ENCODE peak calls at places on chromosomes 13 and 19, in six cellular contexts. I is GM12891, U is H1, W is GM12878, G is K562, K is HepG2. H is an unnamed sample.

GRCh38 chr13:102817907-102818306 is 19.0 kb downstream of the BIVM start:
- DNase-seq in W (no peak), K (no peak), U (no peak), G (no peak), I (no peak), H (no peak)

GRCh38 chr19:33437351-33438015 is 64.0 kb downstream of the CEBPG start:
- DNase-seq in W (no peak), I (no peak), U (no peak), G (no peak), K (no peak), H (no peak)

GRCh38 chr19:19261350-19262189 is 11.5 kb downstream of the TM6SF2 start:
- DNase-seq in I (peak), K (no peak), W (no peak), U (peak), G (peak), H (no peak)

GRCh38 chr13:20258963-20259288 is 26.8 kb upstream of the GJB6 start:
- DNase-seq in G (no peak), I (no peak), U (no peak), K (no peak), W (no peak), H (no peak)

GRCh38 chr19:3608750-3609322 is 2.2 kb upstream of the TBXA2R start:
- DNase-seq in I (no peak), W (no peak), G (peak), K (no peak), U (no peak), H (no peak)

GRCh38 chr13:36724141-36724540 is 50.3 kb downstream of the SERTM1 start:
- DNase-seq in U (no peak), G (no peak), K (no peak), W (no peak), I (no peak), H (no peak)

GRCh38 chr19:29819986-29820385 is 8.2 kb downstream of the CCNE1 start:
- DNase-seq in K (no peak), G (no peak), I (no peak), W (no peak), U (no peak), H (no peak)

GRCh38 chr19:29834991-29835390 is 23.2 kb downstream of the CCNE1 start:
- DNase-seq in G (no peak), I (no peak), K (no peak), W (no peak), U (no peak), H (no peak)

GRCh38 chr13:62704795-62705329 is 1289.2 kb upstream of the PCDH20 start:
- DNase-seq in U (no peak), G (no peak), W (no peak), K (no peak), I (no peak), H (no peak)

GRCh38 chr19:19269952-19270694 is 3.0 kb downstream of the TM6SF2 start:
- DNase-seq in G (peak), K (no peak), W (no peak), I (peak), U (no peak), H (peak)

GRCh38 chr13:83499286-83499685 is 383.0 kb downstream of the SLITRK1 start:
- DNase-seq in K (no peak), I (no peak), U (no peak), W (no peak), G (no peak), H (no peak)

GRCh38 chr13:83498486-83499190 is 383.6 kb downstream of the SLITRK1 start:
- DNase-seq in G (no peak), U (no peak), I (no peak), K (no peak), W (no peak), H (no peak)

GRCh38 chr13:83508905-83509304 is 373.4 kb downstream of the SLITRK1 start:
- DNase-seq in U (no peak), G (no peak), I (no peak), W (no peak), K (no peak), H (no peak)

GRCh38 chr13:83498045-83498444 is 384.2 kb downstream of the SLITRK1 start:
- DNase-seq in W (no peak), G (no peak), K (no peak), I (no peak), U (no peak), H (no peak)

GRCh38 chr13:83503424-83503823 is 378.9 kb downstream of the SLITRK1 start:
- DNase-seq in I (no peak), W (no peak), K (no peak), G (no peak), U (no peak), H (no peak)
- TF ChIP-seq TAF1 in I (no peak), W (no peak), K (no peak), G (no peak), U (no peak), H (no peak)

GRCh38 chr19:50025022-50025793 is at the start of gene VRK3:
- DNase-seq in G (peak), K (peak), I (peak), W (peak), U (peak), H (peak)
- TF ChIP-seq POLR2A in G (peak), K (peak), I (peak), W (peak), U (peak), H (peak)

DNA sequence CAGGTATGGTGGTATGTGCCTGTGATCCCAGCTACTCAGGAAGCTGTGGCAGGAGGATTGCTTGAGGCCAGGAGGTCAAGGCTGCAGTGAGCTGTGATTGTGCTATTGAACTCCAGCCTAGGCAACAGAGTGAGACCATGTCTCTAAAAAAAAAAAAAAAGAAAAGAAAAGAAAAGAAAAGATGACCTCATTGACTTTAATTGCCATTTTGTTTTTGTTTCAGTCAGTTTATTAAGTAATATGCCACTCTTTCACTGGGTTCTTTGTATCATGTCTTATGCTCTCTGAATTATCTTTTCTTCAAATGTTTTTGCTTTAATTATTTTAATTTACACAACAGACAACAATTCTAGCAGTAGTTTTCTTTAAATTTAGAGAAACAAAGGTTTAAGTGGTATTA is 293.8 kb downstream of the TSHZ3 start:
- DNase-seq in U (no peak), G (no peak), W (no peak), K (no peak), I (no peak), H (no peak)
- TF ChIP-seq POLR2AphosphoS5 in U (no peak), G (no peak), W (no peak), K (no peak), I (no peak), H (no peak)

GRCh38 chr13:105139380-105140285 is 1395.8 kb downstream of the EFNB2 start:
- DNase-seq in W (peak), K (peak), I (peak), G (no peak), U (no peak), H (no peak)
- TF ChIP-seq TAF1 in W (peak), K (no peak), I (peak), G (no peak), U (no peak), H (peak)